ENCODE peak calls at places on chromosomes 2 and 18, in seven cellular contexts. O, Q, P, F, K, Z and W are unnamed samples.

GRCh38 chr2:46379213-46380037 is 82.2 kb downstream of the EPAS1 start:
- DNase-seq in O (no peak), P (no peak), F (no peak), Q (peak; percentile 79), K (no peak), Z (no peak), W (no peak)

GRCh38 chr2:71685073-71685848 is 231.9 kb downstream of the DYSF start:
- DNase-seq in F (no peak), P (no peak), K (no peak), Q (no peak), O (peak; percentile 45), Z (no peak), W (no peak)

GRCh38 chr2:64889803-64890202 is 99.4 kb upstream of the SLC1A4 start:
- DNase-seq in P (no peak), Z (no peak), Q (no peak), K (no peak), O (no peak), F (no peak), W (no peak)

GRCh38 chr2:151833984-151834383 is 5.8 kb upstream of the ARL5A start:
- DNase-seq in F (no peak), Q (no peak), Z (no peak), P (no peak), K (no peak), O (no peak), W (peak; percentile 60)

GRCh38 chr2:29293830-29294438 is 178.7 kb downstream of the CLIP4 start:
- DNase-seq in P (peak; percentile 19), Z (peak; percentile 41), Q (no peak), F (peak; percentile 70), O (peak; percentile 53), K (no peak), W (peak; percentile 30)

GRCh38 chr2:133635115-133635514 is 66.9 kb upstream of the NCKAP5 start:
- DNase-seq in P (no peak), Z (no peak), Q (no peak), F (no peak), K (no peak), O (no peak), W (no peak)

GRCh38 chr2:181627545-181627944 is 29.4 kb downstream of the CERKL start:
- DNase-seq in Z (no peak), O (no peak), Q (no peak), F (no peak), P (no peak), K (no peak), W (no peak)

GRCh38 chr2:43123486-43123885 is 102.9 kb downstream of the ZFP36L2 start:
- DNase-seq in P (no peak), Q (no peak), F (no peak), Z (no peak), O (no peak), K (no peak), W (no peak)

GRCh38 chr2:127826047-127826446 is 15.1 kb upstream of the WDR33 start:
- DNase-seq in K (no peak), Z (no peak), P (no peak), O (no peak), Q (no peak), F (no peak), W (no peak)

DNA sequence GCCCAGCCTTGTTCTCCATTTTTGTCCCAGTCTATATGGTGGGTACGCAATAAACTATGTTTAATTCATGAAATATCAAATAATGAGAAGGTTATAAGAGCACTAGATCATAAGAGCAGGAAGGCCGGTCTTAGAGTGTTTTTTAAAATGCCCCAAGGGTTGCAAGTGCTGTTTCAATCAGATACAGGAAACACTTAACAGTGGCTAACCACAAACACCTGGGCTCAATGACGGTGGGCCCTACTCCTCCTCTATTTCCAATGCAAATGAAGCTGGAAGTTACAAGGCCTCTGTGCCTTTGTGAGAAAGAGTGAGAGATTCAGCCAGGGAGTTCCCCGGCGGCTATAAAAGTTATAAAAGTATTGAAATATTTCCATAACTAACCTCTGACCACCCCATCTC is 18.9 kb upstream of the WDR33 start:
- DNase-seq in P (no peak), F (no peak), Z (peak; percentile 31), O (no peak), Q (no peak), K (no peak), W (peak; percentile 36)
- H3K4me3 ChIP-seq in P (no peak overlapping the region), F (no peak overlapping the region), Z (no peak overlapping the region), O (no peak overlapping the region), Q (no peak overlapping the region), K (no peak overlapping the region), W (no peak overlapping the region)

GRCh38 chr18:23631746-23632145 is 31.0 kb downstream of the ANKRD29 start:
- DNase-seq in K (no peak), F (no peak), Q (no peak), O (no peak), Z (no peak), P (no peak), W (no peak)

GRCh38 chr18:23629444-23629946 is 33.2 kb downstream of the ANKRD29 start:
- DNase-seq in O (peak; percentile 11), Z (no peak), K (no peak), P (peak; percentile 92), Q (no peak), F (peak; percentile 8), W (no peak)

GRCh38 chr18:23627964-23628363 is 34.7 kb downstream of the ANKRD29 start:
- DNase-seq in Z (no peak), Q (no peak), O (no peak), K (no peak), F (no peak), P (no peak), W (no peak)

GRCh38 chr18:23632615-23633014 is 30.1 kb downstream of the ANKRD29 start:
- DNase-seq in Z (no peak), F (no peak), O (no peak), P (no peak), Q (no peak), K (no peak), W (no peak)

DNA sequence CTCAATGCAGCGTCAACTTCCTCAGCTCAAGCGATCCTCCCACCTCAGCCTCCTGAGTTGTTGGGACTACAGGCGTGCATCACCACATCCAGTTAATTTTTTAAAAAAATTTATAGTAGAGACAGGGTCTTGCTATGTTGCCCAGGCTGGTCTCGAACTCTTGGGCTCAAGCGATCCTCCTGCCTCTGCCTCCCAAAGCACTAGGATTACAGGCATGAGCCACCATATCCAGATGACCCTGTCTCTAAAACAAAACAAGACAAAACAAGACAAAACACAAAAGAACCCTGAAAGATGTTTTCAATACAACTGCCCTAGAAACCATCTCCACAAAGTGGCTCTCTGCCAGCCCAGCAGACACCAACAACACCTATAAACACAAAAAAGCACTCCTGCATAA is 31.4 kb downstream of the ANKRD29 start:
- DNase-seq in K (no peak), Q (no peak), Z (no peak), O (no peak), F (no peak), P (no peak), W (no peak)
- TF ChIP-seq POLR2A in K (no peak), Q (no peak), Z (no peak), O (no peak), F (no peak), P (no peak), W (no peak)

DNA sequence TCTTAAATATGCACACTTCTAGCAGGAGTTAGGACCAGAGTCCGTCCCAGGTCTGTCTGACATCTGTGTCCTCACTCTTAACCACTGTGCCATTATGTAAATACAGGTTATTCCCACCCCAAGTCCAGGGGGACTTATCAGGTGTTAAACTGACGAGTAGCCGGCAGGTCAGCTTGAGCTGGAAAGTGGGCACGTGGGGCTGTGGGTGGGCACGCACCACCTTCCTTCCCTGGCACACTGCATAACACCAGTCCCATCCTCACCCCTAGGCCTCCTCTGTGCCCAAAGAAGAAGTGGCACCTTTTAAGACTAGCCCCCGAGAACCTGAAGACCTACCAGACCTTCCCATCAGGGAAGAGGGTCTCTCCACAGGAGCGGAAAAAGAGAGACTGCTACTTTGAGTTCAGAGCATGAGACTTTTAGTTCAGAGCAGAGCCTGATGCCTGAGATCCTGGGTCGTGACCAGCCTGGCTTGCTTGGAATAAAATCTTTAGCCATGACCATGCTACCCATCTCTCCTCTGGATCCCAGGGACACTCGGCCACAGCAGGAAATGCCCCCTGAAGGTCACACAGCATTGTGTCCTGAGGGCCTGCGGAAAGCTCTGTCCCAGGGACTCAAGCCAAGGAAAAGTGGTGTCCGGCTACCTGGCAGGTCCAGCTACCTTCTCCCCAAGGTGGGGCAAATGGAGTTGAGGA is 62.0 kb downstream of the CIB4 start:
- DNase-seq in O (no peak), F (no peak), P (no peak), Z (no peak), Q (no peak), K (no peak), W (no peak)
- TF ChIP-seq CTCF in O (no peak), F (no peak), P (no peak), Z (no peak), Q (no peak), K (no peak), W (no peak)

GRCh38 chr2:227482638-227483340 is 10.8 kb downstream of the AGFG1 start:
- DNase-seq in O (no peak), K (no peak), Z (no peak), F (no peak), Q (no peak), P (no peak), W (peak; percentile 83)
- H3K4me3 ChIP-seq in O (no peak overlapping the region), K (no peak overlapping the region), Z (no peak overlapping the region), F (no peak overlapping the region), Q (no peak overlapping the region), P (no peak overlapping the region), W (no peak overlapping the region)

DNA sequence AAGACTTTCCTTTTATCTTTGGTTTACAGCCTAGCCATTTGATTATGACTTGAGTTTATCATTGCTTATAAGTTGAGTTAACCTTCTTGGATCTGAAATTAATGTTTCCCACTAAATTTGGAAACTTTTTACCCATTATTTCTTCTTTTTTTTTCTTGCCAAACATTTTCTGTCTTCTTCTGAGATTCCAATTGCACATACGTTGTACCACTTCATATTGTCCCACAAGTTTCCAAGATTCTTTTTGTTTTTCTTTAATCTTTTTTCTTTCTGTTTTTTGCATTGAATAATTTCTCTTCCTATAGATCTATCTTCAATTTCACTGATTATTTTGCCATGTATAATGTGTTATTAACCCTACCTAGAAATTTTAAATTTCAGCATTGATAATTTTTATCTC is 18.6 kb downstream of the LONRF2 start:
- DNase-seq in K (no peak), P (no peak), Z (no peak), O (no peak), Q (no peak), F (no peak), W (no peak)
- TF ChIP-seq POLR2A in K (no peak), P (no peak), Z (no peak), O (no peak), Q (no peak), F (no peak), W (no peak)

GRCh38 chr2:189440644-189440946 is 679 bp upstream of the WDR75 start:
- DNase-seq in Z (no peak), Q (peak; percentile 88), K (no peak), F (no peak), P (no peak), O (no peak), W (no peak)

GRCh38 chr2:189441709-189442074 is 418 bp downstream of the WDR75 start:
- DNase-seq in O (no peak), Q (no peak), Z (no peak), P (no peak), F (no peak), K (no peak), W (no peak)

GRCh38 chr2:189437931-189438330 is 3.3 kb upstream of the WDR75 start:
- DNase-seq in K (no peak), P (no peak), O (no peak), Z (no peak), Q (no peak), F (no peak), W (no peak)

GRCh38 chr2:189440947-189441708 is at the start of gene WDR75:
- DNase-seq in F (peak; percentile 95), Z (peak; percentile 82), K (peak; percentile 97), O (peak; percentile 93), P (peak; percentile 95), Q (peak; percentile 96), W (peak; percentile 95)

GRCh38 chr2:189439342-189439741 is 1.9 kb upstream of the WDR75 start:
- DNase-seq in F (no peak), O (no peak), K (no peak), Z (no peak), Q (no peak), P (peak; percentile 34), W (no peak)
- TF ChIP-seq CTCF in F (no peak), O (no peak), K (no peak), Z (no peak), Q (no peak), P (no peak), W (no peak)